ENCODE peak calls at places on chromosomes 16 and 17, in eight cellular contexts. One of them, this sample, is unnamed.

GRCh38 chr17:3627768-3628167 is 8.3 kb downstream of the SHPK start:
- DNase-seq in astrocyte of the hippocampus: no peak
- DNase-seq in brain microvascular endothelial cell: no peak
- DNase-seq in CD8-positive, alpha-beta memory T cell: no peak
- DNase-seq in upper lobe of right lung: no peak
- DNase-seq in AML-193: no peak
- DNase-seq in A549: no peak
- DNase-seq in HFFc6: no peak
- DNase-seq in this sample: no peak

GRCh38 chr17:55462234-55462633 is 40.6 kb upstream of the MMD start:
- DNase-seq in upper lobe of right lung: no peak
- DNase-seq in HFFc6: no peak
- DNase-seq in astrocyte of the hippocampus: no peak
- DNase-seq in AML-193: no peak
- DNase-seq in CD8-positive, alpha-beta memory T cell: no peak
- DNase-seq in A549: no peak
- DNase-seq in brain microvascular endothelial cell: no peak
- DNase-seq in this sample: no peak

GRCh38 chr16:26137956-26138355 is 446.2 kb downstream of the HS3ST4 start:
- DNase-seq in astrocyte of the hippocampus: no peak
- DNase-seq in brain microvascular endothelial cell: no peak
- DNase-seq in CD8-positive, alpha-beta memory T cell: no peak
- DNase-seq in HFFc6: no peak
- DNase-seq in A549: no peak
- DNase-seq in upper lobe of right lung: no peak
- DNase-seq in AML-193: no peak
- DNase-seq in this sample: no peak

GRCh38 chr16:81429045-81429521 is 15.5 kb upstream of the CMIP start:
- DNase-seq in HFFc6: peak
- DNase-seq in CD8-positive, alpha-beta memory T cell: no peak
- DNase-seq in A549: no peak
- DNase-seq in astrocyte of the hippocampus: peak
- DNase-seq in upper lobe of right lung: no peak
- DNase-seq in brain microvascular endothelial cell: peak
- DNase-seq in AML-193: peak
- DNase-seq in this sample: peak

GRCh38 chr16:29809850-29810698 is 1.9 kb upstream of the PRRT2 start:
- DNase-seq in brain microvascular endothelial cell: no peak
- DNase-seq in HFFc6: no peak
- DNase-seq in upper lobe of right lung: peak
- DNase-seq in astrocyte of the hippocampus: peak
- DNase-seq in CD8-positive, alpha-beta memory T cell: peak
- DNase-seq in A549: no peak
- DNase-seq in AML-193: no peak
- DNase-seq in this sample: no peak

GRCh38 chr16:2518823-2519710 is 1.1 kb upstream of the AMDHD2 start:
- DNase-seq in astrocyte of the hippocampus: no peak
- DNase-seq in AML-193: no peak
- DNase-seq in CD8-positive, alpha-beta memory T cell: no peak
- DNase-seq in upper lobe of right lung: peak
- DNase-seq in A549: no peak
- DNase-seq in HFFc6: no peak
- DNase-seq in brain microvascular endothelial cell: no peak
- DNase-seq in this sample: no peak

GRCh38 chr16:80591071-80591935 is 50.5 kb downstream of the DYNLRB2 start:
- DNase-seq in brain microvascular endothelial cell: no peak
- DNase-seq in CD8-positive, alpha-beta memory T cell: peak
- DNase-seq in upper lobe of right lung: no peak
- DNase-seq in HFFc6: no peak
- DNase-seq in A549: no peak
- DNase-seq in astrocyte of the hippocampus: no peak
- DNase-seq in AML-193: no peak
- DNase-seq in this sample: no peak

GRCh38 chr16:24534634-24535033 is 4.7 kb upstream of the RBBP6 start:
- DNase-seq in CD8-positive, alpha-beta memory T cell: no peak
- DNase-seq in HFFc6: peak
- DNase-seq in upper lobe of right lung: no peak
- DNase-seq in astrocyte of the hippocampus: no peak
- DNase-seq in brain microvascular endothelial cell: no peak
- DNase-seq in A549: peak
- DNase-seq in AML-193: no peak
- DNase-seq in this sample: no peak

GRCh38 chr16:15970202-15970601 is 20.8 kb downstream of the ABCC1 start:
- DNase-seq in A549: no peak
- DNase-seq in astrocyte of the hippocampus: no peak
- DNase-seq in CD8-positive, alpha-beta memory T cell: no peak
- DNase-seq in upper lobe of right lung: no peak
- DNase-seq in HFFc6: no peak
- DNase-seq in brain microvascular endothelial cell: no peak
- DNase-seq in AML-193: no peak
- DNase-seq in this sample: no peak

GRCh38 chr16:57477531-57478202 is 8.6 kb downstream of the DOK4 start:
- DNase-seq in A549: no peak
- DNase-seq in CD8-positive, alpha-beta memory T cell: no peak
- DNase-seq in brain microvascular endothelial cell: no peak
- DNase-seq in HFFc6: no peak
- DNase-seq in AML-193: no peak
- DNase-seq in astrocyte of the hippocampus: no peak
- DNase-seq in upper lobe of right lung: peak
- DNase-seq in this sample: no peak

This sample was measured in AG10803.